ENCODE peak calls at places on chromosome 11, in six cellular contexts. One of them, this sample, is unnamed.

GRCh38 chr11:28566643-28567042 is 458.5 kb downstream of the METTL15 start:
- DNase-seq in cardiac fibroblast: peak
- DNase-seq in NCI-H2029 treated with DMSO at 0.1 percent for 48 hours: no peak
- DNase-seq in AG08396: peak
- DNase-seq in left cardiac atrium: peak
- DNase-seq in right cardiac atrium: peak
- DNase-seq in this sample: peak

GRCh38 chr11:7671347-7671746 is 2.0 kb downstream of the CYB5R2 start:
- DNase-seq in cardiac fibroblast: no peak
- DNase-seq in left cardiac atrium: no peak
- DNase-seq in right cardiac atrium: no peak
- DNase-seq in AG08396: no peak
- DNase-seq in NCI-H2029 treated with DMSO at 0.1 percent for 48 hours: no peak
- DNase-seq in this sample: no peak

GRCh38 chr11:66549696-66550095 is 3.0 kb downstream of the ACTN3 start:
- DNase-seq in NCI-H2029 treated with DMSO at 0.1 percent for 48 hours: no peak
- DNase-seq in AG08396: no peak
- DNase-seq in cardiac fibroblast: no peak
- DNase-seq in left cardiac atrium: no peak
- DNase-seq in right cardiac atrium: no peak
- DNase-seq in this sample: no peak

GRCh38 chr11:9601041-9601875 is 27.8 kb downstream of the WEE1 start:
- DNase-seq in left cardiac atrium: no peak
- DNase-seq in right cardiac atrium: peak
- DNase-seq in cardiac fibroblast: peak
- DNase-seq in AG08396: no peak
- DNase-seq in NCI-H2029 treated with DMSO at 0.1 percent for 48 hours: no peak
- DNase-seq in this sample: no peak

GRCh38 chr11:71093783-71094182 is 158.6 kb downstream of the SHANK2 start:
- DNase-seq in AG08396: no peak
- DNase-seq in NCI-H2029 treated with DMSO at 0.1 percent for 48 hours: no peak
- DNase-seq in right cardiac atrium: no peak
- DNase-seq in left cardiac atrium: no peak
- DNase-seq in cardiac fibroblast: no peak
- DNase-seq in this sample: no peak

GRCh38 chr11:62343822-62344609 is 6.8 kb downstream of the ASRGL1 start:
- DNase-seq in NCI-H2029 treated with DMSO at 0.1 percent for 48 hours: no peak
- DNase-seq in AG08396: no peak
- DNase-seq in right cardiac atrium: no peak
- DNase-seq in left cardiac atrium: no peak
- DNase-seq in cardiac fibroblast: no peak
- DNase-seq in this sample: no peak

GRCh38 chr11:94106699-94107098 is 21.9 kb upstream of the PANX1 start:
- DNase-seq in cardiac fibroblast: no peak
- DNase-seq in NCI-H2029 treated with DMSO at 0.1 percent for 48 hours: no peak
- DNase-seq in left cardiac atrium: no peak
- DNase-seq in right cardiac atrium: no peak
- DNase-seq in AG08396: no peak
- DNase-seq in this sample: peak

GRCh38 chr11:36056160-36056751 is 112.4 kb downstream of the LDLRAD3 start:
- DNase-seq in AG08396: peak
- DNase-seq in right cardiac atrium: no peak
- DNase-seq in NCI-H2029 treated with DMSO at 0.1 percent for 48 hours: no peak
- DNase-seq in left cardiac atrium: no peak
- DNase-seq in cardiac fibroblast: peak
- DNase-seq in this sample: no peak

GRCh38 chr11:125289419-125290088 is 125.0 kb downstream of the PKNOX2 start:
- DNase-seq in cardiac fibroblast: peak
- DNase-seq in left cardiac atrium: no peak
- DNase-seq in AG08396: no peak
- DNase-seq in right cardiac atrium: no peak
- DNase-seq in NCI-H2029 treated with DMSO at 0.1 percent for 48 hours: no peak
- DNase-seq in this sample: no peak

GRCh38 chr11:122556605-122557004 is 98.9 kb upstream of the UBASH3B start:
- DNase-seq in cardiac fibroblast: peak
- DNase-seq in right cardiac atrium: peak
- DNase-seq in left cardiac atrium: peak
- DNase-seq in NCI-H2029 treated with DMSO at 0.1 percent for 48 hours: peak
- DNase-seq in AG08396: peak
- DNase-seq in this sample: peak

GRCh38 chr11:57097149-57097548 is 84.6 kb upstream of the LRRC55 start:
- DNase-seq in NCI-H2029 treated with DMSO at 0.1 percent for 48 hours: no peak
- DNase-seq in right cardiac atrium: no peak
- DNase-seq in left cardiac atrium: no peak
- DNase-seq in AG08396: peak
- DNase-seq in cardiac fibroblast: no peak
- DNase-seq in this sample: no peak

GRCh38 chr11:60211206-60211605 is 28.3 kb upstream of the MS4A6A start:
- DNase-seq in right cardiac atrium: no peak
- DNase-seq in AG08396: no peak
- DNase-seq in NCI-H2029 treated with DMSO at 0.1 percent for 48 hours: no peak
- DNase-seq in left cardiac atrium: no peak
- DNase-seq in cardiac fibroblast: no peak
- DNase-seq in this sample: no peak

GRCh38 chr11:19953909-19954308 is 206.4 kb downstream of the DBX1 start:
- DNase-seq in left cardiac atrium: no peak
- DNase-seq in AG08396: peak
- DNase-seq in right cardiac atrium: no peak
- DNase-seq in cardiac fibroblast: peak
- DNase-seq in NCI-H2029 treated with DMSO at 0.1 percent for 48 hours: peak
- DNase-seq in this sample: no peak

GRCh38 chr11:122656073-122656630 is 630 bp downstream of the UBASH3B start:
- DNase-seq in right cardiac atrium: peak
- DNase-seq in cardiac fibroblast: peak
- DNase-seq in AG08396: peak
- DNase-seq in left cardiac atrium: peak
- DNase-seq in NCI-H2029 treated with DMSO at 0.1 percent for 48 hours: no peak
- DNase-seq in this sample: peak